ENCODE peak calls at places on chromosomes 13 and 19, in nine cellular contexts. One of them, this sample, is unnamed.

GRCh38 chr13:92224825-92225224 is 826.4 kb downstream of the GPC5 start:
- DNase-seq in pancreas: no peak
- DNase-seq in HFF-Myc: no peak
- DNase-seq in endothelial cell: no peak
- DNase-seq in fibroblast of mammary gland: no peak
- DNase-seq in CD8-positive, alpha-beta T cell: no peak
- DNase-seq in cardiac muscle cell: no peak
- DNase-seq in heart left ventricle: no peak
- DNase-seq in cardiac fibroblast: peak; percentile 49
- DNase-seq in this sample: no peak

GRCh38 chr19:46147791-46148288 is at the start of gene IGFL2:
- DNase-seq in pancreas: no peak
- DNase-seq in HFF-Myc: no peak
- DNase-seq in endothelial cell: no peak
- DNase-seq in fibroblast of mammary gland: peak; percentile 28
- DNase-seq in CD8-positive, alpha-beta T cell: no peak
- DNase-seq in cardiac muscle cell: no peak
- DNase-seq in heart left ventricle: no peak
- DNase-seq in cardiac fibroblast: peak; percentile 7
- DNase-seq in this sample: peak; percentile 39

GRCh38 chr19:7372810-7373209 is 24.1 kb downstream of the ARHGEF18 start:
- DNase-seq in pancreas: no peak
- DNase-seq in HFF-Myc: no peak
- DNase-seq in endothelial cell: no peak
- DNase-seq in fibroblast of mammary gland: no peak
- DNase-seq in CD8-positive, alpha-beta T cell: no peak
- DNase-seq in cardiac muscle cell: no peak
- DNase-seq in heart left ventricle: no peak
- DNase-seq in cardiac fibroblast: no peak
- DNase-seq in this sample: no peak

GRCh38 chr13:98284677-98285076 is 107.6 kb upstream of the RNF113B start:
- DNase-seq in pancreas: no peak
- DNase-seq in HFF-Myc: no peak
- DNase-seq in endothelial cell: no peak
- DNase-seq in fibroblast of mammary gland: no peak
- DNase-seq in CD8-positive, alpha-beta T cell: no peak
- DNase-seq in cardiac muscle cell: no peak
- DNase-seq in heart left ventricle: no peak
- DNase-seq in cardiac fibroblast: no peak
- DNase-seq in this sample: no peak

GRCh38 chr19:17777840-17778620 is 16.9 kb upstream of the B3GNT3 start:
- DNase-seq in pancreas: peak; percentile 74
- DNase-seq in HFF-Myc: no peak
- DNase-seq in endothelial cell: peak; percentile 60
- DNase-seq in fibroblast of mammary gland: peak; percentile 47
- DNase-seq in CD8-positive, alpha-beta T cell: no peak
- DNase-seq in cardiac muscle cell: peak; percentile 42
- DNase-seq in heart left ventricle: peak; percentile 52
- DNase-seq in cardiac fibroblast: peak; percentile 43
- DNase-seq in this sample: peak; percentile 68

GRCh38 chr13:52043675-52044074 is 19.2 kb downstream of the UTP14C start:
- DNase-seq in pancreas: no peak
- DNase-seq in HFF-Myc: no peak
- DNase-seq in endothelial cell: no peak
- DNase-seq in fibroblast of mammary gland: no peak
- DNase-seq in CD8-positive, alpha-beta T cell: no peak
- DNase-seq in cardiac muscle cell: no peak
- DNase-seq in heart left ventricle: no peak
- DNase-seq in cardiac fibroblast: no peak
- DNase-seq in this sample: no peak

GRCh38 chr19:43809762-43810696 is 7.8 kb upstream of the LYPD5 start:
- DNase-seq in pancreas: no peak
- DNase-seq in HFF-Myc: no peak
- DNase-seq in endothelial cell: no peak
- DNase-seq in fibroblast of mammary gland: peak; percentile 76
- DNase-seq in CD8-positive, alpha-beta T cell: no peak
- DNase-seq in cardiac muscle cell: peak; percentile 61
- DNase-seq in heart left ventricle: no peak
- DNase-seq in cardiac fibroblast: peak; percentile 79
- DNase-seq in this sample: peak; percentile 85

GRCh38 chr19:4014541-4015491 is 7.3 kb downstream of the PIAS4 start:
- DNase-seq in pancreas: peak; percentile 67
- DNase-seq in HFF-Myc: no peak
- DNase-seq in endothelial cell: no peak
- DNase-seq in fibroblast of mammary gland: no peak
- DNase-seq in CD8-positive, alpha-beta T cell: peak; percentile 39
- DNase-seq in cardiac muscle cell: no peak
- DNase-seq in heart left ventricle: peak; percentile 84
- DNase-seq in cardiac fibroblast: no peak
- DNase-seq in this sample: no peak

GRCh38 chr13:77583551-77583950 is 48.0 kb downstream of the SCEL start:
- DNase-seq in pancreas: no peak
- DNase-seq in HFF-Myc: no peak
- DNase-seq in endothelial cell: no peak
- DNase-seq in fibroblast of mammary gland: no peak
- DNase-seq in CD8-positive, alpha-beta T cell: no peak
- DNase-seq in cardiac muscle cell: no peak
- DNase-seq in heart left ventricle: no peak
- DNase-seq in cardiac fibroblast: no peak
- DNase-seq in this sample: no peak

GRCh38 chr13:73259061-73259908 is 200.5 kb downstream of the KLF5 start:
- DNase-seq in pancreas: no peak
- DNase-seq in HFF-Myc: peak; percentile 51
- DNase-seq in endothelial cell: no peak
- DNase-seq in fibroblast of mammary gland: no peak
- DNase-seq in CD8-positive, alpha-beta T cell: no peak
- DNase-seq in cardiac muscle cell: no peak
- DNase-seq in heart left ventricle: no peak
- DNase-seq in cardiac fibroblast: peak; percentile 9
- DNase-seq in this sample: no peak

GRCh38 chr13:94858856-94859811 is 146.8 kb upstream of the SOX21 start:
- DNase-seq in pancreas: no peak
- DNase-seq in HFF-Myc: peak; percentile 12
- DNase-seq in endothelial cell: peak; percentile 66
- DNase-seq in fibroblast of mammary gland: peak; percentile 12
- DNase-seq in CD8-positive, alpha-beta T cell: no peak
- DNase-seq in cardiac muscle cell: no peak
- DNase-seq in heart left ventricle: peak; percentile 63
- DNase-seq in cardiac fibroblast: peak; percentile 85
- DNase-seq in this sample: peak; percentile 25

GRCh38 chr13:110444226-110444653 is 117.3 kb downstream of the RAB20 start:
- DNase-seq in pancreas: no peak
- DNase-seq in HFF-Myc: no peak
- DNase-seq in endothelial cell: no peak
- DNase-seq in fibroblast of mammary gland: peak; percentile 83
- DNase-seq in CD8-positive, alpha-beta T cell: no peak
- DNase-seq in cardiac muscle cell: no peak
- DNase-seq in heart left ventricle: no peak
- DNase-seq in cardiac fibroblast: peak; percentile 49
- DNase-seq in this sample: peak; percentile 89

GRCh38 chr13:56773148-56773547 is 367.6 kb upstream of the PRR20A start:
- DNase-seq in pancreas: no peak
- DNase-seq in HFF-Myc: no peak
- DNase-seq in endothelial cell: no peak
- DNase-seq in fibroblast of mammary gland: no peak
- DNase-seq in CD8-positive, alpha-beta T cell: no peak
- DNase-seq in cardiac muscle cell: no peak
- DNase-seq in heart left ventricle: no peak
- DNase-seq in cardiac fibroblast: no peak
- DNase-seq in this sample: no peak

GRCh38 chr19:2478324-2478755 is 2.4 kb downstream of the GADD45B start:
- DNase-seq in pancreas: peak; percentile 74
- DNase-seq in HFF-Myc: no peak
- DNase-seq in endothelial cell: no peak
- DNase-seq in fibroblast of mammary gland: peak; percentile 72
- DNase-seq in CD8-positive, alpha-beta T cell: peak; percentile 80
- DNase-seq in cardiac muscle cell: peak; percentile 59
- DNase-seq in heart left ventricle: peak; percentile 55
- DNase-seq in cardiac fibroblast: peak; percentile 85
- DNase-seq in this sample: peak; percentile 77

GRCh38 chr19:3284759-3285646 is 60.5 kb downstream of the CELF5 start:
- DNase-seq in pancreas: peak; percentile 97
- DNase-seq in HFF-Myc: no peak
- DNase-seq in endothelial cell: peak; percentile 48
- DNase-seq in fibroblast of mammary gland: peak; percentile 21
- DNase-seq in CD8-positive, alpha-beta T cell: peak; percentile 86
- DNase-seq in cardiac muscle cell: peak; percentile 100
- DNase-seq in heart left ventricle: peak; percentile 39
- DNase-seq in cardiac fibroblast: peak; percentile 49
- DNase-seq in this sample: peak; percentile 66

GRCh38 chr13:55815458-55816033 is 1325.2 kb upstream of the PRR20A start:
- DNase-seq in pancreas: no peak
- DNase-seq in HFF-Myc: no peak
- DNase-seq in endothelial cell: no peak
- DNase-seq in fibroblast of mammary gland: no peak
- DNase-seq in CD8-positive, alpha-beta T cell: no peak
- DNase-seq in cardiac muscle cell: no peak
- DNase-seq in heart left ventricle: no peak
- DNase-seq in cardiac fibroblast: no peak
- DNase-seq in this sample: no peak

GRCh38 chr13:110486061-110486780 is 75.3 kb downstream of the RAB20 start:
- DNase-seq in pancreas: no peak
- DNase-seq in HFF-Myc: no peak
- DNase-seq in endothelial cell: no peak
- DNase-seq in fibroblast of mammary gland: no peak
- DNase-seq in CD8-positive, alpha-beta T cell: no peak
- DNase-seq in cardiac muscle cell: peak; percentile 29
- DNase-seq in heart left ventricle: no peak
- DNase-seq in cardiac fibroblast: no peak
- DNase-seq in this sample: no peak

GRCh38 chr13:20136781-20137703 is 23.8 kb downstream of the GJA3 start:
- DNase-seq in pancreas: peak; percentile 86
- DNase-seq in HFF-Myc: no peak
- DNase-seq in endothelial cell: peak; percentile 54
- DNase-seq in fibroblast of mammary gland: peak; percentile 19
- DNase-seq in CD8-positive, alpha-beta T cell: no peak
- DNase-seq in cardiac muscle cell: no peak
- DNase-seq in heart left ventricle: no peak
- DNase-seq in cardiac fibroblast: no peak
- DNase-seq in this sample: peak; percentile 21
- TF ChIP-seq CTCF in pancreas: no peak
- TF ChIP-seq CTCF in HFF-Myc: peak; percentile 56
- TF ChIP-seq CTCF in endothelial cell: no peak
- TF ChIP-seq CTCF in fibroblast of mammary gland: peak; percentile 45
- TF ChIP-seq CTCF in CD8-positive, alpha-beta T cell: no peak
- TF ChIP-seq CTCF in cardiac muscle cell: peak; percentile 51
- TF ChIP-seq CTCF in heart left ventricle: no peak
- TF ChIP-seq CTCF in cardiac fibroblast: peak; percentile 40
- TF ChIP-seq CTCF in this sample: peak; percentile 63

GRCh38 chr13:43894438-43894837 is 14.7 kb downstream of the LACC1 start:
- DNase-seq in pancreas: no peak
- DNase-seq in HFF-Myc: no peak
- DNase-seq in endothelial cell: no peak
- DNase-seq in fibroblast of mammary gland: no peak
- DNase-seq in CD8-positive, alpha-beta T cell: no peak
- DNase-seq in cardiac muscle cell: no peak
- DNase-seq in heart left ventricle: no peak
- DNase-seq in cardiac fibroblast: no peak
- DNase-seq in this sample: peak; percentile 44
- TF ChIP-seq CTCF in pancreas: peak; percentile 11
- TF ChIP-seq CTCF in HFF-Myc: no peak
- TF ChIP-seq CTCF in endothelial cell: peak; percentile 71
- TF ChIP-seq CTCF in fibroblast of mammary gland: peak; percentile 27
- TF ChIP-seq CTCF in CD8-positive, alpha-beta T cell: peak; percentile 35
- TF ChIP-seq CTCF in cardiac muscle cell: peak; percentile 13
- TF ChIP-seq CTCF in heart left ventricle: no peak
- TF ChIP-seq CTCF in cardiac fibroblast: peak; percentile 19
- TF ChIP-seq CTCF in this sample: peak; percentile 42

DNA sequence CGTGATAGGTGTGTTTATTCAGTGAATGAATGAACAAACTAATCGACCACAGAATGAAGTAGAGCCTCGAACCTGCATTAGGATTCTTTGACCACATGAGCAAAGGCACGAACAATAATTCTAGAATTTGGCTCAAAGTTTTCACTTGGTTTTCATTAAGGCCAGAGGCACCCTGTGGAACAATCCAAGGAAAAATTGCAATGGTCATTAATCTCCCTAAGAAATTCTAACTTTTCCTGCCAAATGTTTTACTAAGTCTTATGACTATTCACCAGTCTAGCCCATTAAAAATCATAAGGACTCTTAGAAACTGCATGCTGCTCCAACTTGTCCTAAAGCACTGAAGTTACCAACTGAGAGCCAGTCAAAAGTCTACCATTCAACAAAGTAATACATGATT is 271.7 kb downstream of the EFNB2 start:
- DNase-seq in pancreas: no peak
- DNase-seq in HFF-Myc: no peak
- DNase-seq in endothelial cell: no peak
- DNase-seq in fibroblast of mammary gland: no peak
- DNase-seq in CD8-positive, alpha-beta T cell: no peak
- DNase-seq in cardiac muscle cell: no peak
- DNase-seq in heart left ventricle: no peak
- DNase-seq in cardiac fibroblast: no peak
- DNase-seq in this sample: no peak
- TF ChIP-seq CTCF in pancreas: no peak
- TF ChIP-seq CTCF in HFF-Myc: no peak
- TF ChIP-seq CTCF in endothelial cell: no peak
- TF ChIP-seq CTCF in fibroblast of mammary gland: no peak
- TF ChIP-seq CTCF in CD8-positive, alpha-beta T cell: no peak
- TF ChIP-seq CTCF in cardiac muscle cell: no peak
- TF ChIP-seq CTCF in heart left ventricle: no peak
- TF ChIP-seq CTCF in cardiac fibroblast: no peak
- TF ChIP-seq CTCF in this sample: no peak

GRCh38 chr13:27794075-27794691 is 1.9 kb downstream of the GSX1 start:
- DNase-seq in pancreas: no peak
- DNase-seq in HFF-Myc: no peak
- DNase-seq in endothelial cell: no peak
- DNase-seq in fibroblast of mammary gland: no peak
- DNase-seq in CD8-positive, alpha-beta T cell: no peak
- DNase-seq in cardiac muscle cell: no peak
- DNase-seq in heart left ventricle: no peak
- DNase-seq in cardiac fibroblast: no peak
- DNase-seq in this sample: no peak

GRCh38 chr13:27796544-27797227 is 4.4 kb downstream of the GSX1 start:
- DNase-seq in pancreas: no peak
- DNase-seq in HFF-Myc: no peak
- DNase-seq in endothelial cell: no peak
- DNase-seq in fibroblast of mammary gland: no peak
- DNase-seq in CD8-positive, alpha-beta T cell: no peak
- DNase-seq in cardiac muscle cell: no peak
- DNase-seq in heart left ventricle: no peak
- DNase-seq in cardiac fibroblast: no peak
- DNase-seq in this sample: no peak

GRCh38 chr13:27794921-27795717 is 2.8 kb downstream of the GSX1 start:
- DNase-seq in pancreas: no peak
- DNase-seq in HFF-Myc: no peak
- DNase-seq in endothelial cell: no peak
- DNase-seq in fibroblast of mammary gland: no peak
- DNase-seq in CD8-positive, alpha-beta T cell: no peak
- DNase-seq in cardiac muscle cell: no peak
- DNase-seq in heart left ventricle: no peak
- DNase-seq in cardiac fibroblast: no peak
- DNase-seq in this sample: no peak

GRCh38 chr13:27797228-27797624 is 4.9 kb downstream of the GSX1 start:
- DNase-seq in pancreas: no peak
- DNase-seq in HFF-Myc: no peak
- DNase-seq in endothelial cell: peak; percentile 79
- DNase-seq in fibroblast of mammary gland: peak; percentile 19
- DNase-seq in CD8-positive, alpha-beta T cell: no peak
- DNase-seq in cardiac muscle cell: peak; percentile 47
- DNase-seq in heart left ventricle: no peak
- DNase-seq in cardiac fibroblast: peak; percentile 26
- DNase-seq in this sample: peak; percentile 18

DNA sequence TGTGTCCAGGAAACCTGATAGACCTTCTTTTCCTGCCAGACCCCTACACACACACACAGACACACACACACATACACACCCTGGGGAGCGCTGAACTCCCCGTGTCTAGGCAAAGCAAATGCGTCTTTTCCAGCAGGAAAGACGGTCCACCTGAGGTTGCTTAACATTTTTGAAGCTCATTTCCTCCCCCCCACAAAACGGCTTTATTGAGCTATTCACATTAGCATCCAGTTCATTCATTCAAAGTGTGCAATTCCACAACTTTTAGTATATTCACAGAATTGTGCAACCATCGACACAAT is 3.4 kb downstream of the GSX1 start:
- DNase-seq in pancreas: no peak
- DNase-seq in HFF-Myc: no peak
- DNase-seq in endothelial cell: peak; percentile 26
- DNase-seq in fibroblast of mammary gland: no peak
- DNase-seq in CD8-positive, alpha-beta T cell: no peak
- DNase-seq in cardiac muscle cell: no peak
- DNase-seq in heart left ventricle: no peak
- DNase-seq in cardiac fibroblast: no peak
- DNase-seq in this sample: no peak
- TF ChIP-seq CTCF in pancreas: no peak
- TF ChIP-seq CTCF in HFF-Myc: no peak
- TF ChIP-seq CTCF in endothelial cell: no peak
- TF ChIP-seq CTCF in fibroblast of mammary gland: no peak
- TF ChIP-seq CTCF in CD8-positive, alpha-beta T cell: no peak
- TF ChIP-seq CTCF in cardiac muscle cell: no peak
- TF ChIP-seq CTCF in heart left ventricle: no peak
- TF ChIP-seq CTCF in cardiac fibroblast: no peak
- TF ChIP-seq CTCF in this sample: no peak

This sample was measured in choroid plexus epithelial cell.